ENCODE peak calls at places on chromosomes 5 and 9, in eight cellular contexts. U is AG04450; K is fibroblast of pulmonary artery; J is HCT116; Z is keratinocyte; B is astrocyte of the spinal cord; O is neural progenitor cell; M is CD8-positive, alpha-beta memory T cell. D is an unnamed sample.

GRCh38 chr9:36127652-36128244 is 8.8 kb upstream of the GLIPR2 start:
- DNase-seq in U (no peak), K (no peak), J (no peak), Z (no peak), B (no peak), O (no peak), M (no peak), D (no peak)

GRCh38 chr5:180605554-180606214 is 14.4 kb upstream of the SCGB3A1 start:
- DNase-seq in U (peak), K (peak), J (peak), Z (peak), B (peak), O (peak), M (peak), D (peak)

GRCh38 chr5:150782850-150783249 is 4.3 kb downstream of the SMIM3 start:
- DNase-seq in U (no peak), K (no peak), J (no peak), Z (no peak), B (no peak), O (no peak), M (no peak), D (no peak)

GRCh38 chr9:71895122-71895521 is 15.9 kb downstream of the ABHD17B start:
- DNase-seq in U (no peak), K (peak), J (no peak), Z (no peak), B (no peak), O (no peak), M (no peak), D (no peak)

GRCh38 chr5:141496038-141496437 is 7.2 kb downstream of the PCDHGC5 start:
- DNase-seq in U (no peak), K (no peak), J (no peak), Z (no peak), B (peak), O (no peak), M (no peak), D (no peak)

GRCh38 chr9:106885451-106885850 is 22.5 kb downstream of the ZNF462 start:
- DNase-seq in U (peak), K (peak), J (no peak), Z (peak), B (peak), O (no peak), M (no peak), D (peak)

GRCh38 chr5:56321236-56321881 is 88.2 kb upstream of the ANKRD55 start:
- DNase-seq in U (no peak), K (no peak), J (no peak), Z (no peak), B (no peak), O (no peak), M (no peak), D (no peak)

GRCh38 chr5:135996611-135997010 is 32.2 kb upstream of the TGFBI start:
- DNase-seq in U (no peak), K (no peak), J (no peak), Z (no peak), B (peak), O (no peak), M (no peak), D (peak)

GRCh38 chr9:106798021-106798799 is 64.8 kb upstream of the ZNF462 start:
- DNase-seq in U (no peak), K (no peak), J (no peak), Z (no peak), B (no peak), O (peak), M (no peak), D (no peak)

GRCh38 chr5:142072488-142072887 is 36.1 kb upstream of the NDFIP1 start:
- DNase-seq in U (no peak), K (no peak), J (no peak), Z (no peak), B (no peak), O (no peak), M (no peak), D (no peak)

GRCh38 chr5:68441309-68441708 is 225.8 kb downstream of the PIK3R1 start:
- DNase-seq in U (no peak), K (no peak), J (no peak), Z (no peak), B (no peak), O (no peak), M (no peak), D (no peak)

GRCh38 chr5:174323878-174324281 is 278.4 kb downstream of the NSG2 start:
- DNase-seq in U (no peak), K (peak), J (peak), Z (no peak), B (peak), O (peak), M (no peak), D (peak)

GRCh38 chr5:134079748-134080581 is 34.5 kb upstream of the TCF7 start:
- DNase-seq in U (no peak), K (no peak), J (no peak), Z (no peak), B (no peak), O (no peak), M (no peak), D (no peak)

GRCh38 chr9:37575921-37576721 is at the start of gene FBXO10:
- DNase-seq in U (no peak), K (peak), J (no peak), Z (no peak), B (peak), O (peak), M (peak), D (peak)

GRCh38 chr9:32455738-32456137 is 70.3 kb downstream of the RIGI start:
- DNase-seq in U (no peak), K (peak), J (no peak), Z (no peak), B (no peak), O (no peak), M (no peak), D (no peak)

GRCh38 chr9:36970007-36970888 is 63.8 kb downstream of the PAX5 start:
- DNase-seq in U (no peak), K (no peak), J (no peak), Z (peak), B (no peak), O (no peak), M (no peak), D (peak)

GRCh38 chr9:118183571-118183970 is 479.4 kb downstream of the TLR4 start:
- DNase-seq in U (no peak), K (no peak), J (no peak), Z (no peak), B (no peak), O (no peak), M (no peak), D (peak)

GRCh38 chr9:72441296-72442211 is 76.5 kb upstream of the ZFAND5 start:
- DNase-seq in U (no peak), K (peak), J (no peak), Z (no peak), B (no peak), O (peak), M (no peak), D (no peak)

GRCh38 chr9:72871685-72872084 is 81.2 kb downstream of the ALDH1A1 start:
- DNase-seq in U (no peak), K (peak), J (peak), Z (no peak), B (peak), O (peak), M (no peak), D (no peak)

GRCh38 chr5:126516133-126516532 is 78.9 kb downstream of the ALDH7A1 start:
- DNase-seq in U (peak), K (no peak), J (no peak), Z (peak), B (peak), O (no peak), M (no peak), D (no peak)

GRCh38 chr5:83731638-83732037 is 11.0 kb upstream of the HAPLN1 start:
- DNase-seq in U (no peak), K (no peak), J (no peak), Z (no peak), B (no peak), O (no peak), M (no peak), D (no peak)

GRCh38 chr5:176866913-176867312 is 32.2 kb downstream of the HK3 start:
- DNase-seq in U (no peak), K (no peak), J (no peak), Z (no peak), B (no peak), O (peak), M (no peak), D (no peak)

GRCh38 chr9:4832786-4833579 is 40.2 kb downstream of the RCL1 start:
- DNase-seq in U (peak), K (peak), J (peak), Z (peak), B (peak), O (no peak), M (no peak), D (peak)

GRCh38 chr5:6713274-6714181 is at the start of gene TENT4A:
- DNase-seq in U (no peak), K (no peak), J (no peak), Z (no peak), B (no peak), O (no peak), M (peak), D (peak)

GRCh38 chr5:77444356-77444755 is 47.8 kb downstream of the WDR41 start:
- DNase-seq in U (no peak), K (no peak), J (no peak), Z (no peak), B (no peak), O (no peak), M (no peak), D (no peak)

GRCh38 chr5:121667292-121667691 is 184.4 kb upstream of the FTMT start:
- DNase-seq in U (no peak), K (no peak), J (no peak), Z (no peak), B (no peak), O (no peak), M (no peak), D (no peak)

GRCh38 chr5:66989286-66989685 is 207.3 kb downstream of the CD180 start:
- DNase-seq in U (no peak), K (no peak), J (no peak), Z (no peak), B (peak), O (peak), M (no peak), D (no peak)

GRCh38 chr9:96022445-96023031 is 147.0 kb downstream of the ERCC6L2 start:
- DNase-seq in U (no peak), K (no peak), J (no peak), Z (no peak), B (no peak), O (peak), M (peak), D (no peak)

GRCh38 chr5:1910081-1910760 is 27.5 kb upstream of the IRX4 start:
- DNase-seq in U (no peak), K (no peak), J (no peak), Z (no peak), B (no peak), O (no peak), M (no peak), D (no peak)

GRCh38 chr5:83321656-83322055 is 149.9 kb upstream of the VCAN start:
- DNase-seq in U (no peak), K (peak), J (no peak), Z (no peak), B (no peak), O (no peak), M (no peak), D (peak)

GRCh38 chr9:110214090-110214489 is 6.1 kb upstream of the C9orf152 start:
- DNase-seq in U (no peak), K (no peak), J (no peak), Z (peak), B (no peak), O (no peak), M (no peak), D (peak)
- H3K4me3 ChIP-seq in U (no peak), K (no peak), J (no peak), Z (no peak), B (no peak), O (no peak), M (no peak), D (no peak)

GRCh38 chr5:139634028-139634325 is 14.2 kb upstream of the CXXC5 start:
- DNase-seq in U (no peak), K (no peak), J (no peak), Z (no peak), B (no peak), O (no peak), M (no peak), D (no peak)

GRCh38 chr5:139635191-139635590 is 13.0 kb upstream of the CXXC5 start:
- DNase-seq in U (no peak), K (no peak), J (no peak), Z (no peak), B (no peak), O (no peak), M (no peak), D (no peak)

GRCh38 chr5:139631520-139632165 is 16.5 kb upstream of the CXXC5 start:
- DNase-seq in U (no peak), K (no peak), J (no peak), Z (no peak), B (no peak), O (no peak), M (no peak), D (no peak)

GRCh38 chr5:139634541-139634940 is 13.6 kb upstream of the CXXC5 start:
- DNase-seq in U (no peak), K (no peak), J (no peak), Z (no peak), B (no peak), O (no peak), M (no peak), D (no peak)

GRCh38 chr5:139633295-139634027 is 14.7 kb upstream of the CXXC5 start:
- DNase-seq in U (no peak), K (peak), J (no peak), Z (no peak), B (peak), O (peak), M (peak), D (peak)
- H3K4me3 ChIP-seq in U (no peak), K (no peak), J (no peak), Z (no peak), B (no peak), O (no peak), M (no peak), D (no peak)

DNA sequence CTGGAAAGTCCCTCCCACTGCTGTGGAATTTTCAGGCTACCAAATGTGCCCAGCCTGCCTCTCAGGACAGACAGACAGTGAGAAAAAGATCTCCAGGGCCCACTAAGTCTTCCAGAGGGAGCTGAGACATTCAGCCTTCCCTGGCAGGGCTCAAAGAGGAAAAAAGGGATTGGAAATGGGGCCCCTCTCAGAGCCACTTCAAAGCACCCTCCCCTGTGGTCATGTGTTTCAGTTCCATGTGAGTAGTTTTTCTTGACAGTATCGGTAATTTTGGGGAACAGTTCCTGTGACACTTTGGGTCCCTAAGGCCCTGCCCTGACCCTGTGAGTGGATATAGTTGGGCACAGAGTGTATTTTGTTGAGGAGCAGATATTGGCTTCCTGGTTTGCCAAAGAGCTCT is 25.0 kb downstream of the LARP1 start:
- DNase-seq in U (no peak), K (no peak), J (no peak), Z (no peak), B (no peak), O (no peak), M (no peak), D (no peak)
- H3K4me3 ChIP-seq in U (no peak), K (no peak), J (no peak), Z (no peak), B (no peak), O (no peak), M (no peak), D (no peak)

GRCh38 chr5:149641000-149641576 is 59.8 kb downstream of the ARHGEF37 start:
- DNase-seq in U (no peak), K (peak), J (no peak), Z (no peak), B (peak), O (no peak), M (no peak), D (no peak)

GRCh38 chr5:149643781-149644180 is 62.5 kb downstream of the ARHGEF37 start:
- DNase-seq in U (no peak), K (no peak), J (no peak), Z (no peak), B (no peak), O (no peak), M (no peak), D (no peak)

GRCh38 chr5:149640350-149640999 is 59.2 kb downstream of the ARHGEF37 start:
- DNase-seq in U (no peak), K (no peak), J (no peak), Z (no peak), B (no peak), O (no peak), M (no peak), D (no peak)

GRCh38 chr5:149639718-149640117 is 58.4 kb downstream of the ARHGEF37 start:
- DNase-seq in U (no peak), K (no peak), J (no peak), Z (no peak), B (no peak), O (no peak), M (no peak), D (no peak)

DNA sequence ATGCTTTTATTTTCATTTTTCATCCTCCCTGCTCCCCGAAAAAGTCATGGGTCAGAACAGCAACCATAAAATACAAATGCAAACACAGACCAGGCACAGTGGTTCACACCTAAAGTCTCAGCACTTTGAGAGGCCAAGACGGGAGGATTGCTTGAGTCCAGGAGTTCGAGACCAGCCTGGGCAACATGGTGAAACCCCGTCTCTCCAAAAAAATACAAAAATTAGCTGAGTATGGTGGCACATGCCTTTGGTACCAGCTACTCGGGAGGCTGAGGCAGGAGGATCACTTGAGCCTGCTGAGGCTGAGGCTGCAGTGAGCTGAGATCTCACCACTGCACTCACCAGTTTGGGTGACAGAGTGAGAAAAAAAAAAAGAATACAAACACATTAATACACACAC is 60.3 kb downstream of the ARHGEF37 start:
- DNase-seq in U (no peak), K (no peak), J (no peak), Z (no peak), B (no peak), O (no peak), M (no peak), D (no peak)
- H3K4me3 ChIP-seq in U (no peak), K (no peak), J (no peak), Z (no peak), B (no peak), O (no peak), M (no peak), D (no peak)

DNA sequence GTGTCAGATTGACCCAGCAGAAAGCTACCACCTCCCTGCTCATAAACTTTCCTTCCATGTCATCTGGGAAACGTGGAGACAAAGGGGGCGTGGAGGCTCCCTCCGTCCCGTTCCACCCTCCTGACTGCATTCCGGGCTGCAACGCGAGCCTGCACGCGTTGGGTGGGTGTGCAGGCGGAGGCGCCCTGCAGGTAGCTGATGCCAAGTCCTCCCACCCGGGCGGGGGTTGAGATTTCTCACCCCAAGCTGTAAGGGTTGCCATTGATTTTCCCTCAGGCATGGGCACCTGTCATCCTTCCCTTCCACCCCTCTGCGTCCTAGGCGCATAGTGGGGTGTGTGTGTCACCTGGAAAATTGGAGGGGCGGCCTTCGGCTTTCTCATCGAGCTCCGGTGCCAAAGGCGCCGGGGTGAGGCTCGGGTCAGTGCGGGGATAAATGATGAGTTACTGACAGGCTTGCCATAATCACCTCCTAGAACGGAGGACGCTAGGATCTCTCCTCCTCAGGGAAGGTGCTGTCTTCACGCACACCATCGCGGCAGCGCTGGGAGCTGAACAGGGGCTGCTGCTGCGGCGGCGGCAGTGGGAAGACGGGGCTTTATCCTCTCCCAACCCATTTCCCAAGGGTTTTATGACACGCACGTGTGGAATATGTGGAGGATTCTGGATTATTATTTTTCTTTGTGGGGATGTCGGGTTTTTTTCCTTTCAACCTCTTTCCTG is 934 bp downstream of the PLPPR1 start:
- DNase-seq in U (no peak), K (no peak), J (no peak), Z (no peak), B (no peak), O (peak), M (no peak), D (no peak)
- H3K4me3 ChIP-seq in U (no peak), K (peak), J (no peak), Z (peak), B (peak), O (peak), M (no peak), D (peak)

DNA sequence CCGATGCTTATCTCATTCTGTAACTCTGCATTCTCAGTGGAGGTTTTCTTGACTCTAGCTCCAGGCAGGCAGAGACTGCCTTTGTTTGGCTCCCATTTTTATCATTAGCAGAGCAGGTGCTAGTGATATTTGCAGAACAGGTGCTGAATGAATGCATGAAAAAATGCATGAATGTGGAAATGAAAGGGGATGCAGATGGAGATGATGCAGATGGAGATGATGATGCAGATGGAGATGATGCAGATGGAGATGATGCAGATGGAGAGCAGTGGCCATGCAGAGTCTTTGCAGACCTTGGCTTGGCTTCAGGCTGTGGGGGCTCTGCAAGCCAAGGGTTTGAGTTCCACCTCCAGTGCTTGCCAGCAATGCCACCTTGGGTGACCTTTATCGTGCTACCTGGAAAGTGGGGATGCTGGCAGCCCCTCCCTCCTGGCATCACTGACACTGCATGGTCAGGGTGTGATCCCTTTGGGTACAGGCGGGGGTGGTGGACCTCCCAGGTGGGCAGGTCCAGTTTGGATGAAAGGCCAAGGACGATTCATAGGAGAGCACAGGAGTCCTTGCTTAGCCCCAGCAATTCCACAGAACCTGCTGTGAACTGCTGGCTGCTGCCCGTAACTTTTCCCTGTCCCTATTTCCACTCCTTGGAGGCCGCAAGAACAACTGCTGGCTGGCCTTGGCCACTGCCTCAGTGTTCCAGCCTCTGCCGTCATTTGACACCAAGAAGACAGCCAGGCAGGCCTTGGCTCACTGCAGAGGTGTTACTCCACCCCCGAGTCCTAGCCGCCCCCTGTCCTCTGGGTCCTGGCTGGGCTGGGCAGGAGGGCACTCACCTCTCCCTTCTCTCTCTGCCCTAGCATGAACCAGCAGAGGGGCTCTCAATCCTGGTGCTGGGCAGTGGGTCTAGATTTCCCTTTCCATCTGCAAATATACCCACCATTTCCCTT is 33.0 kb downstream of the ERGIC1 start:
- DNase-seq in U (no peak), K (no peak), J (no peak), Z (no peak), B (no peak), O (no peak), M (no peak), D (no peak)
- H3K4me3 ChIP-seq in U (no peak), K (no peak), J (no peak), Z (no peak), B (no peak), O (no peak), M (no peak), D (no peak)

D was measured in MG63.